ENCODE peak calls at places on chromosomes 3 and 15, in ten cellular contexts. R is neural progenitor cell, Q is fibroblast of lung, A is Karpas-422, T is GM23248, K is mesenchymal stem cell, Z is NT2/D1, D is astrocyte, H is PC-3, J is colonic mucosa. O is an unnamed sample.

GRCh38 chr15:31465083-31465955 is 138.7 kb downstream of the KLF13 start:
- DNase-seq in D (no peak), Q (no peak), H (peak), A (no peak), T (no peak), J (peak), R (no peak), Z (no peak), K (no peak), O (no peak)

GRCh38 chr3:138774529-138775253 is 60.0 kb downstream of the PIK3CB start:
- DNase-seq in Q (peak), D (peak), Z (no peak), T (peak), H (peak), J (peak), K (peak), R (no peak), A (no peak), O (peak)

GRCh38 chr3:187456268-187456667 is 88.1 kb downstream of the RTP4 start:
- DNase-seq in D (no peak), Z (no peak), K (no peak), J (no peak), Q (no peak), H (no peak), A (no peak), R (no peak), T (peak), O (no peak)

GRCh38 chr3:189720746-189721426 is 89.7 kb downstream of the TP63 start:
- DNase-seq in Z (no peak), R (no peak), D (no peak), T (no peak), K (peak), H (no peak), A (no peak), Q (no peak), J (no peak), O (no peak)

GRCh38 chr15:67048281-67049279 is 16.8 kb upstream of the SMAD3 start:
- DNase-seq in Q (peak), J (peak), A (no peak), H (peak), D (peak), R (no peak), T (peak), Z (no peak), K (peak), O (no peak)

GRCh38 chr3:27166888-27167287 is 202.3 kb downstream of the NEK10 start:
- DNase-seq in K (peak), J (no peak), R (no peak), D (peak), T (peak), Q (peak), H (peak), A (no peak), Z (no peak), O (peak)

GRCh38 chr3:134029734-134030381 is at the start of gene SLCO2A1:
- DNase-seq in T (peak), Z (no peak), D (peak), K (peak), H (no peak), J (peak), R (peak), Q (peak), A (no peak), O (peak)

GRCh38 chr3:108698461-108698860 is 58.7 kb downstream of the RETNLB start:
- DNase-seq in Q (no peak), H (no peak), R (no peak), A (no peak), K (no peak), J (no peak), T (no peak), D (no peak), Z (no peak), O (no peak)

GRCh38 chr3:36193448-36193847 is 186.9 kb upstream of the STAC start:
- DNase-seq in D (no peak), R (no peak), H (peak), Q (no peak), T (no peak), Z (no peak), K (no peak), A (no peak), J (no peak), O (no peak)

GRCh38 chr15:79394231-79394630 is 37.9 kb upstream of the MINAR1 start:
- DNase-seq in R (no peak), A (no peak), H (no peak), T (peak), K (no peak), Z (no peak), D (peak), J (no peak), Q (peak), O (no peak)

GRCh38 chr3:39126532-39127071 is 19.1 kb downstream of the TTC21A start:
- DNase-seq in H (peak), Z (no peak), J (peak), Q (peak), K (peak), D (no peak), A (peak), R (peak), T (peak), O (peak)

GRCh38 chr15:75138016-75138999 is 63.4 kb upstream of the C15orf39 start:
- DNase-seq in K (no peak), Z (peak), R (no peak), D (no peak), H (no peak), Q (no peak), A (no peak), J (no peak), T (peak), O (no peak)

GRCh38 chr3:67093315-67093714 is 95.2 kb downstream of the KBTBD8 start:
- DNase-seq in H (no peak), Q (no peak), K (no peak), A (no peak), J (no peak), D (no peak), Z (no peak), R (no peak), T (peak), O (no peak)

GRCh38 chr15:61742591-61742990 is 317.7 kb downstream of the VPS13C start:
- DNase-seq in J (no peak), Q (no peak), Z (no peak), K (no peak), R (no peak), T (no peak), H (peak), D (no peak), A (no peak), O (no peak)

GRCh38 chr3:149657458-149657795 is 398 bp downstream of the WWTR1 start:
- DNase-seq in J (peak), T (peak), K (peak), A (no peak), Z (no peak), R (peak), D (peak), H (peak), Q (peak), O (no peak)

GRCh38 chr15:66835558-66835878 is 133.5 kb downstream of the SMAD6 start:
- DNase-seq in Q (peak), H (no peak), K (peak), Z (no peak), R (no peak), A (no peak), D (peak), J (no peak), T (peak), O (no peak)

DNA sequence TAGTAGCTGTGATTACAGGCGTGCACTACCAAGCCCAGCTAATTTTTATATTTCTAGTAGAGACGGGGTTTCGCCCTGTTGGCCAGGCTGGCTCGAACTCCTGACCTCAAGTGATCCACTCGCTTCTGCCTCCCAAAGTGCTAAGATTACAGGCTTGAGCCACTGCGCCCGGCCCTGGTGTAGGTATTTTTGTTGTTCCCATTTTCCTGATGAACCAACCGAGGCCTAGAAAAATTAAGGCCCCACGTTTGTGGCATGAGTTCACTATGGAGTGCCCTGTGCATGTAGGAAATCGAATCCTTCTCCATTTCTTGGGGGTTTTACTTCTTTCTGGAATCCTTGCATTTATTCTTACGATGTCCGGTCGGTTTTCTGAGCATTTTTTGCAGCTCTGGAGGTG is 14.3 kb upstream of the TATDN2 start:
- DNase-seq in R (no peak), A (no peak), T (no peak), J (no peak), Q (no peak), H (no peak), K (no peak), D (no peak), Z (no peak), O (no peak)
- H3K9ac ChIP-seq in R (no peak), A (no peak), T (no peak), J (no peak), Q (no peak), H (no peak), K (no peak), D (no peak), Z (no peak), O (no peak)

GRCh38 chr15:94293411-94294402 is 62.3 kb downstream of the MCTP2 start:
- DNase-seq in T (no peak), R (no peak), K (no peak), Q (peak), Z (no peak), A (no peak), H (no peak), D (peak), J (no peak), O (no peak)

GRCh38 chr15:94286581-94286980 is 55.2 kb downstream of the MCTP2 start:
- DNase-seq in K (no peak), Q (no peak), T (no peak), R (no peak), Z (no peak), D (no peak), A (no peak), J (no peak), H (no peak), O (peak)

GRCh38 chr15:94282269-94283250 is 51.2 kb downstream of the MCTP2 start:
- DNase-seq in D (peak), R (no peak), T (no peak), K (no peak), Z (no peak), A (peak), Q (no peak), H (no peak), J (no peak), O (no peak)

GRCh38 chr15:94287794-94288246 is 56.5 kb downstream of the MCTP2 start:
- DNase-seq in J (peak), Q (no peak), A (no peak), R (no peak), H (no peak), K (no peak), D (no peak), Z (no peak), T (no peak), O (peak)
- H3K9ac ChIP-seq in J (no peak), Q (no peak), A (peak), R (no peak), H (no peak), K (no peak), D (no peak), Z (no peak), T (no peak), O (no peak)

DNA sequence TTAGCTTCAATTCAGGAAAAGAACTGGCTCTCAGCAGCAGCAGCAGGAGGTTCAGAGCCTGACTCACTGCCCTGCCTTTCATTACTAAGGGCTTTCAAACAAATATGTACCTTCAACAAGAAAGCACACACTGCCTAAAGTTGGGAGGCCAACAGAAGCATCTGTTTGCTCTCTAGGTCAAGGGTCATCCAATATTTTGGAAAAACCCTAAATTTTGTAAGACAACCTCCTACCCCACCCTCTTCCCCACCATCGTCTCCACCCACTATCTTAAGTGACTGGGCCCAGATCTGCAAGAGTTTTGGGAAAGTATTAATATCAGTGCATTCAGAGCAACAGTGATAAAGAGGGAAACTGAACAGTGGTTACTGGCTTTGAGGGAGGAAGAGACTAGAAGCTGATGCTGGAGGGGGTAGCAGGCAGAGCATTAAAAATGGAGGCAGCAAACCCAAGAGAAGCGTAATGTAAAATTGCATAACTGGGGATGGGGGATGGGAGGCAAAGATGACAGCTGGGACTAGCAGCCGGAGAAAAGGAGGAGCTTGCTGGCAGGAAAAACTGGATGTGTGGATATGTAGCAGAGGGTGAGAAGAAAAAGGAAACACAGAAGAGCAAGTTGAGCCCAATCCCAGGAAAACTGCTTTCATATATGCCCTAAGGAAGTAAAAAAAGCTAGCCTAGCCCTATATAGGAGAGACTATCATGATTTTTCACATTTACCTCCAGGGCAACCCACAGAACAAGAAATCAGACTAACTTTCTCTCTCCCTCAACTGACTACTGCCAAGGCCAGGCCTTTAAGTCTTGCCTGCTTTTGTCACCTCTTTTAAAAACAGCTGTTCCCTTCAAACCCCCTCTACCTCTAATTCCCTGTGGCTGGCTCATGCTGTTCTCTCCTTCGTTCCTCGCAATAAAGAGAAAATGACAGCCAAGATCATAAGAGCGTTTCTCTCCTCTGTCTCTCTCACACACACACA is 31.5 kb downstream of the NPTN start:
- DNase-seq in T (peak), A (no peak), D (peak), K (peak), R (peak), Z (no peak), J (peak), Q (peak), H (peak), O (no peak)
- H3K9ac ChIP-seq in T (peak), A (no peak), D (peak), K (peak), R (no peak), Z (peak), J (peak), Q (no peak), H (no peak), O (no peak)

GRCh38 chr3:182925944-182926337 is 54.4 kb downstream of the DCUN1D1 start:
- DNase-seq in D (no peak), A (no peak), Q (no peak), K (no peak), R (no peak), Z (no peak), J (no peak), T (no peak), H (no peak), O (no peak)
- H3K9ac ChIP-seq in D (no peak), A (no peak), Q (no peak), K (no peak), R (no peak), Z (no peak), J (no peak), T (no peak), H (no peak), O (no peak)

DNA sequence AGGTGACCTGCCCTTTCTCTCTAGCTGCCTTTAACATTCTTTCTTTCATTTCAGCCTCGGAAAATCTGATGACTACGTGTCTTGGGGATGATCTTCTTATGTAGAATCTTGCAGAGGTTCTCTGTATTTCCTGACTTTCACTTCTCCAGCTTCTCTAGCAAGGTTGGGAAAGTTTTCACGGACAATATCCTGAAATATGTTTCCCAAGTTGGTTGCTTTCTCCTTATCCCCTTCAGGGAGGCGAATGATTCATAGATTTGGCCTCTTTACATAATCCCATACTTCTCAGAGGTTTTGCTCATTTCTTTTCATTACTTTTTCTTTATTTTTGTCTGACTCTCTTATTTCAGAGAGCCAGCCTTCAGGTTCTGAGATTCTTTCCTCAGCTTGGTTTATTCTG is 62.1 kb upstream of the CCDC54 start:
- DNase-seq in H (no peak), R (no peak), Z (no peak), T (peak), J (no peak), Q (peak), A (no peak), K (peak), D (peak), O (no peak)
- H3K9ac ChIP-seq in H (no peak), R (no peak), Z (no peak), T (no peak), J (no peak), Q (no peak), A (no peak), K (no peak), D (no peak), O (no peak)

GRCh38 chr3:193207874-193208273 is 33.1 kb upstream of the PLAAT1 start:
- DNase-seq in T (no peak), D (no peak), R (no peak), Z (no peak), J (no peak), Q (no peak), H (no peak), A (no peak), K (no peak), O (no peak)

GRCh38 chr3:193207290-193207689 is 33.7 kb upstream of the PLAAT1 start:
- DNase-seq in H (peak), Q (peak), K (peak), A (no peak), J (no peak), T (no peak), Z (no peak), R (no peak), D (peak), O (no peak)

GRCh38 chr3:193214445-193214844 is 26.6 kb upstream of the PLAAT1 start:
- DNase-seq in Q (no peak), D (no peak), T (peak), H (no peak), J (no peak), A (no peak), R (no peak), K (no peak), Z (no peak), O (no peak)

GRCh38 chr3:193211984-193212383 is 29.0 kb upstream of the PLAAT1 start:
- DNase-seq in A (no peak), Q (no peak), T (no peak), J (no peak), R (no peak), Z (no peak), K (no peak), D (no peak), H (no peak), O (no peak)

GRCh38 chr3:193211173-193211572 is 29.8 kb upstream of the PLAAT1 start:
- DNase-seq in J (no peak), H (no peak), T (no peak), A (no peak), Z (no peak), Q (no peak), R (no peak), D (no peak), K (no peak), O (no peak)
- H3K9ac ChIP-seq in J (no peak), H (no peak), T (no peak), A (no peak), Z (no peak), Q (no peak), R (no peak), D (no peak), K (no peak), O (no peak)

DNA sequence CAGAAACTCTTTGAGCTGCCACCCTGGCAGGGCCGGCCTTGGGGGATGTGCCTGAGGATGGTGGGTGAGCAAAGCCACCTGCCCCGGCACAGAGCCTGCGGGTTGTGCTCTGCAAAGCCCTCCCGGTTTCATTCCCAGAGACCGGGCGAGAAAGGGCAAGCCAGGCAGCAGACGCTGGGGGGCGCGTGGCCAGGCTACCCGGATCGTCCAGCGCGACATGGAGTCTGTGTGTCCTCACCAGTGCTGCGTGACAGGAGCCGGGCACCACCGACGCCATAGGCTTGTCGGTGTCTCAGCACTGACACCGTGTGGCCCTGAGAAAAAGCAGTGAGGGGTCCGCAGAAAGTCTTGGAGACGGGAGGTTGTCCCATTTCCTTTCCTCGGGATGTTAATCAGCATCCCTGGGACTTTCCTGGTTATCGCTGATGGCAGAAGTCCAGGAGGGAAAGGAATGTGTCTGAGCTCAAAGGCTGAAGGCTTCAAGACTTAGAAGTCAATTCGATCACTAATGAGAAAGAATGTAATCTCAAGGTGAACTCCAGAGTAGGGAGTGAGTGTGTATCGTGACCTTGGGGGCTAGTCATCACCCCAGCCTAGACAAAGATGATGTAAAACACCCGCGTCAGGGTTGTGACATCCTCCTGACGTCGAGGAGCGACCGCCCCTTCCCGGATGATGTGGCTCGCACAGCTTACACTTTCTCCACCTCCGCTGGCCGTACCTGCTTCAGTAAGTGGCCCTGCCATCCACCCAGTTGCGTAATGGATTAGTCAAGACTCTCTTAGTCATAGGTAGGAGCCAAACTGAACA is 36.3 kb upstream of the PLA2G4E start:
- DNase-seq in Z (peak), D (peak), Q (peak), J (peak), A (peak), K (peak), T (peak), H (peak), R (peak), O (peak)
- H3K9ac ChIP-seq in Z (no peak), D (peak), Q (no peak), J (peak), A (no peak), K (peak), T (no peak), H (peak), R (no peak), O (no peak)

DNA sequence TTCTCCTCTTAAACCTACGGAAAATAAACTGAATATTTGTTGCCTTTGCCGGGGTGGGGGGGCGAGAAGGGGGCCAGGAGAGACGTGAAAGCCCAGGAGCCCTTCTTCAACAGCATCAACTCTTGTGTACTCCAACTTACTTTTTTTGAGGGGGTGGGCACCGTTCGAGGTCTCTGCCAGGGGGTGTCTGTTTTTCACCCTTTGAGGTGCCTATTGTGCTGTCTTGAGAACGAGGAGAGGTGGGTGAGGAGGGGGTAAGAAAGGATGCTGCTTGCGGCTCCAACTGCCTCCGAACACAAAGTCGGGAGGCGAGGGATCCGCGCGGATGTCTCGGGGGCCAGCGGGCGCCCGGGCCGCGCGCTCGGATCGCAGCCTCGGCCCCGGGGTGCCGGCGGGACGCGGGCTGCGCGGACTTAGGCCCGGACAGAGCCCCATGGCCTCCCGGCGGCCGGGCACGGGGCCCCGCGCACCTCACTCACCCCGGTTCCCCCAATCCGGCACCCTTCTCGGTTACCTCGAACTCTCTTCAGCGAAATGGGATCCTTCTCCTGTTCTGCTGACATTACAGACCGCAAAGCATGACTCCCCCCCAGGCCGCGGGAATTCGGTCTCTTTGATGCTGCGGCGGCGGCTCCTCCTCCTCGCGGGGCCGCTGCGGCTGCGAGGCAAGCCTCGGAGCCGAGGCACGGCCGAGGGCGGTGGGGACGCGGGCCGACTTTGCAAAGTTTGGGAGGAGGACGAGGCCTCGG is 650 bp downstream of the PYGO1 start:
- DNase-seq in Q (peak), D (peak), J (peak), A (no peak), K (peak), Z (no peak), T (peak), R (peak), H (peak), O (peak)
- H3K9ac ChIP-seq in Q (peak), D (peak), J (no peak), A (no peak), K (peak), Z (peak), T (peak), R (no peak), H (peak), O (peak)

GRCh38 chr3:106589306-106589942 is 720.6 kb upstream of the CBLB start:
- DNase-seq in H (no peak), K (no peak), Q (peak), R (no peak), Z (no peak), A (no peak), T (no peak), J (no peak), D (peak), O (no peak)
- H3K9ac ChIP-seq in H (no peak), K (peak), Q (no peak), R (no peak), Z (no peak), A (no peak), T (no peak), J (no peak), D (no peak), O (no peak)

O was measured in SK-N-SH.